ENCODE peak calls at places on chromosomes 16 and 17, in eight cellular contexts. F is GM12865, E is PC-9, T is ovary, W is A549, M is transverse colon, B is HFF-Myc, O is retinal pigment epithelial cell. R is an unnamed sample.

GRCh38 chr16:4116328-4117249 is at the start of gene ADCY9:
- DNase-seq in F (peak), E (no peak), T (peak), W (peak), M (peak), B (no peak), O (no peak), R (peak)

GRCh38 chr16:24493859-24494258 is 45.5 kb upstream of the RBBP6 start:
- DNase-seq in F (no peak), E (peak), T (no peak), W (no peak), M (no peak), B (no peak), O (no peak), R (no peak)

GRCh38 chr16:66946974-66947301 is 11.6 kb downstream of the CES2 start:
- DNase-seq in F (no peak), E (no peak), T (no peak), W (no peak), M (no peak), B (no peak), O (no peak), R (no peak)

GRCh38 chr16:85136213-85136704 is 24.0 kb upstream of the CIBAR2 start:
- DNase-seq in F (peak), E (no peak), T (no peak), W (no peak), M (peak), B (no peak), O (no peak), R (no peak)

GRCh38 chr17:48376926-48377325 is 53.1 kb downstream of the SKAP1 start:
- DNase-seq in F (no peak), E (no peak), T (no peak), W (no peak), M (no peak), B (no peak), O (no peak), R (no peak)

GRCh38 chr16:21590791-21591190 is 8.6 kb upstream of the METTL9 start:
- DNase-seq in F (no peak), E (peak), T (no peak), W (no peak), M (no peak), B (no peak), O (no peak), R (peak)

GRCh38 chr17:48577946-48578615 is at the start of gene HOXB4:
- DNase-seq in F (peak), E (no peak), T (no peak), W (no peak), M (peak), B (no peak), O (no peak), R (peak)

GRCh38 chr17:2395258-2396170 is 5.3 kb downstream of the MNT start:
- DNase-seq in F (peak), E (no peak), T (peak), W (peak), M (no peak), B (no peak), O (no peak), R (no peak)

GRCh38 chr16:67105881-67106280 is 3.9 kb upstream of the PHAF1 start:
- DNase-seq in F (no peak), E (no peak), T (no peak), W (no peak), M (no peak), B (no peak), O (no peak), R (no peak)

GRCh38 chr16:31664683-31665482 is 137.2 kb downstream of the AHSP start:
- DNase-seq in F (no peak), E (peak), T (no peak), W (no peak), M (no peak), B (peak), O (no peak), R (no peak)

GRCh38 chr16:31138621-31139578 is 3.4 kb upstream of the PRSS8 start:
- DNase-seq in F (no peak), E (peak), T (no peak), W (peak), M (peak), B (no peak), O (peak), R (no peak)

GRCh38 chr16:65117701-65118448 is 4.0 kb downstream of the CDH11 start:
- DNase-seq in F (peak), E (peak), T (peak), W (peak), M (peak), B (peak), O (peak), R (no peak)

GRCh38 chr16:65121870-65122723 is at the start of gene CDH11:
- DNase-seq in F (no peak), E (no peak), T (peak), W (no peak), M (peak), B (no peak), O (no peak), R (no peak)

GRCh38 chr16:65118866-65119265 is 3.0 kb downstream of the CDH11 start:
- DNase-seq in F (no peak), E (no peak), T (no peak), W (no peak), M (no peak), B (no peak), O (no peak), R (no peak)

GRCh38 chr16:65120811-65121721 is 797 bp downstream of the CDH11 start:
- DNase-seq in F (no peak), E (no peak), T (peak), W (no peak), M (no peak), B (no peak), O (no peak), R (no peak)

DNA sequence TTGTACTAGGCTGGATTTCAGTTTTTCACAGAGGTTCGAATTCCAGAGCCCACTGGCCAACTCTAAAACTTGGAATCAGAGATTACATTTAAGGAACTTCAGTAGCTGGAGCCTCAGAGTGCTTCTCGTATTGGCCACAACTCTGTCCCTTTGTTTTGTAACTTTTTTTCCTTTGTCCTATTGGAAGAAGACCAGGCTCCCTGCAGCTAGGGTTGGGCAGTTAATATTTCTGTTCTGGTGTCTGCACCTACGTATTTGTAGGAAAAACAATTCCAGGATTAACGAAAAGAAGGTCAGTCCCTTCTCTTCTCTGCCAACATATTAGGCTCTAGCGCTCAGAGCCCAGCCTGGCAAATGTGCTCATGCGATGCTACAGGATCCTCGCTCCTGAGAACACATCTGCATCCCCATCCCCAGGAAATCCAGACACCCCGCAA is 1.9 kb downstream of the CDH11 start:
- DNase-seq in F (no peak), E (no peak), T (peak), W (no peak), M (no peak), B (no peak), O (no peak), R (no peak)
- H3K4me3 ChIP-seq in F (no peak), E (no peak), T (peak), W (no peak), M (no peak), B (peak), O (peak), R (no peak)

GRCh38 chr17:5024604-5025003 is 10.6 kb downstream of the SLC52A1 start:
- DNase-seq in F (no peak), E (no peak), T (no peak), W (no peak), M (no peak), B (no peak), O (no peak), R (no peak)

GRCh38 chr17:5023588-5024147 is 11.6 kb downstream of the SLC52A1 start:
- DNase-seq in F (no peak), E (no peak), T (no peak), W (no peak), M (no peak), B (no peak), O (no peak), R (no peak)

GRCh38 chr17:5020502-5021023 is 14.7 kb downstream of the SLC52A1 start:
- DNase-seq in F (no peak), E (no peak), T (no peak), W (no peak), M (no peak), B (no peak), O (no peak), R (no peak)

GRCh38 chr17:5022171-5022711 is 13.0 kb downstream of the SLC52A1 start:
- DNase-seq in F (no peak), E (no peak), T (no peak), W (no peak), M (no peak), B (no peak), O (no peak), R (no peak)

GRCh38 chr17:5019475-5019956 is 15.7 kb downstream of the SLC52A1 start:
- DNase-seq in F (peak), E (no peak), T (no peak), W (peak), M (no peak), B (no peak), O (no peak), R (no peak)
- TF ChIP-seq CTCF in F (peak), E (no peak), T (no peak), W (peak), M (no peak), B (peak), O (no peak), R (peak)

GRCh38 chr17:35714988-35715387 is 16.5 kb upstream of the RASL10B start:
- DNase-seq in F (no peak), E (no peak), T (no peak), W (no peak), M (no peak), B (no peak), O (no peak), R (no peak)

GRCh38 chr17:35716173-35716572 is 15.3 kb upstream of the RASL10B start:
- DNase-seq in F (no peak), E (no peak), T (no peak), W (no peak), M (no peak), B (no peak), O (no peak), R (no peak)

GRCh38 chr17:35709874-35710273 is 21.6 kb upstream of the RASL10B start:
- DNase-seq in F (no peak), E (no peak), T (no peak), W (no peak), M (no peak), B (no peak), O (no peak), R (no peak)

GRCh38 chr17:35715416-35715815 is 16.0 kb upstream of the RASL10B start:
- DNase-seq in F (no peak), E (no peak), T (no peak), W (no peak), M (no peak), B (no peak), O (no peak), R (no peak)

GRCh38 chr17:35713069-35713728 is 18.2 kb upstream of the RASL10B start:
- DNase-seq in F (no peak), E (no peak), T (no peak), W (no peak), M (no peak), B (peak), O (peak), R (no peak)
- H3K4me3 ChIP-seq in F (no peak), E (no peak), T (no peak), W (no peak), M (no peak), B (no peak), O (no peak), R (no peak)

GRCh38 chr17:76504117-76504516 is 2.9 kb upstream of the RHBDF2 start:
- DNase-seq in F (no peak), E (no peak), T (no peak), W (no peak), M (no peak), B (no peak), O (no peak), R (no peak)
- TF ChIP-seq CTCF in F (no peak), E (no peak), T (no peak), W (no peak), M (no peak), B (peak), O (peak), R (no peak)

R was measured in GM06990.